ENCODE peak calls at places on chromosome 19, in eight cellular contexts. V, T, W, Q, I, S, J and M are unnamed samples.

GRCh38 chr19:4503224-4504170 is 14.8 kb downstream of the PLIN4 start:
- DNase-seq in J (no peak), I (no peak), V (no peak), W (no peak), Q (no peak), T (no peak), S (no peak), M (no peak)

GRCh38 chr19:36528921-36529518 is 949 bp upstream of the ZNF260 start:
- DNase-seq in I (no peak), J (peak; percentile 27), S (no peak), V (no peak), T (no peak), Q (peak; percentile 23), W (peak; percentile 0), M (no peak)

GRCh38 chr19:2371656-2372055 is 11.6 kb downstream of the TMPRSS9 start:
- DNase-seq in I (no peak), T (no peak), J (no peak), V (peak; percentile 82), Q (no peak), S (no peak), W (no peak), M (no peak)

GRCh38 chr19:42568006-42568405 is 26.7 kb downstream of the CEACAM8 start:
- DNase-seq in J (no peak), I (no peak), T (no peak), V (no peak), Q (no peak), W (no peak), S (no peak), M (no peak)

GRCh38 chr19:5897189-5897969 is 6.2 kb downstream of the NDUFA11 start:
- DNase-seq in J (no peak), I (no peak), V (no peak), T (no peak), S (no peak), Q (no peak), W (no peak), M (no peak)

GRCh38 chr19:3683405-3683865 is 16.8 kb downstream of the PIP5K1C start:
- DNase-seq in T (no peak), J (no peak), V (peak; percentile 92), S (no peak), W (no peak), I (peak; percentile 81), Q (no peak), M (peak; percentile 92)

GRCh38 chr19:46355234-46355990 is 8.5 kb downstream of the PPP5C start:
- DNase-seq in V (no peak), S (no peak), I (no peak), W (no peak), J (no peak), T (no peak), Q (peak; percentile 82), M (no peak)

GRCh38 chr19:6030214-6030507 is 52.2 kb upstream of the RANBP3 start:
- DNase-seq in S (no peak), Q (no peak), T (no peak), W (no peak), V (peak; percentile 77), I (no peak), J (no peak), M (peak; percentile 77)